ENCODE peak calls at places on chromosomes 5 and 9, in six cellular contexts. One of them, this sample, is unnamed.

GRCh38 chr5:107560377-107560776 is 110.4 kb downstream of the EFNA5 start:
- DNase-seq in RCC 7860: peak
- DNase-seq in activated CD4-positive, alpha-beta T cell treated with anti-CD3 and anti-CD28 coated beads, Interleukin-2, amount 10 ng/mL, durations not matched to agents 7 days and 5 days: no peak
- DNase-seq in NCI-H524: no peak
- DNase-seq in GM19239: no peak
- DNase-seq in H9: no peak
- DNase-seq in this sample: no peak

GRCh38 chr5:178307266-178308045 is 74.9 kb upstream of the PHYKPL start:
- DNase-seq in H9: no peak
- DNase-seq in GM19239: no peak
- DNase-seq in RCC 7860: no peak
- DNase-seq in NCI-H524: no peak
- DNase-seq in activated CD4-positive, alpha-beta T cell treated with anti-CD3 and anti-CD28 coated beads, Interleukin-2, amount 10 ng/mL, durations not matched to agents 7 days and 5 days: no peak
- DNase-seq in this sample: no peak

GRCh38 chr9:107866912-107867311 is 377.3 kb upstream of the KLF4 start:
- DNase-seq in H9: no peak
- DNase-seq in NCI-H524: no peak
- DNase-seq in GM19239: no peak
- DNase-seq in RCC 7860: no peak
- DNase-seq in activated CD4-positive, alpha-beta T cell treated with anti-CD3 and anti-CD28 coated beads, Interleukin-2, amount 10 ng/mL, durations not matched to agents 7 days and 5 days: no peak
- DNase-seq in this sample: peak

GRCh38 chr9:3980212-3980611 is 319.7 kb downstream of the GLIS3 start:
- DNase-seq in NCI-H524: peak
- DNase-seq in GM19239: no peak
- DNase-seq in H9: no peak
- DNase-seq in RCC 7860: no peak
- DNase-seq in activated CD4-positive, alpha-beta T cell treated with anti-CD3 and anti-CD28 coated beads, Interleukin-2, amount 10 ng/mL, durations not matched to agents 7 days and 5 days: no peak
- DNase-seq in this sample: no peak

GRCh38 chr5:15791859-15792258 is 291.9 kb downstream of the FBXL7 start:
- DNase-seq in NCI-H524: no peak
- DNase-seq in GM19239: no peak
- DNase-seq in activated CD4-positive, alpha-beta T cell treated with anti-CD3 and anti-CD28 coated beads, Interleukin-2, amount 10 ng/mL, durations not matched to agents 7 days and 5 days: no peak
- DNase-seq in RCC 7860: no peak
- DNase-seq in H9: no peak
- DNase-seq in this sample: no peak

GRCh38 chr9:136185596-136185995 is 19.3 kb downstream of the LHX3 start:
- DNase-seq in H9: no peak
- DNase-seq in NCI-H524: peak
- DNase-seq in RCC 7860: no peak
- DNase-seq in activated CD4-positive, alpha-beta T cell treated with anti-CD3 and anti-CD28 coated beads, Interleukin-2, amount 10 ng/mL, durations not matched to agents 7 days and 5 days: no peak
- DNase-seq in GM19239: no peak
- DNase-seq in this sample: no peak

GRCh38 chr9:86585422-86586143 is 231.4 kb upstream of the TUT7 start:
- DNase-seq in RCC 7860: no peak
- DNase-seq in activated CD4-positive, alpha-beta T cell treated with anti-CD3 and anti-CD28 coated beads, Interleukin-2, amount 10 ng/mL, durations not matched to agents 7 days and 5 days: no peak
- DNase-seq in H9: no peak
- DNase-seq in NCI-H524: no peak
- DNase-seq in GM19239: no peak
- DNase-seq in this sample: no peak

GRCh38 chr5:32076699-32077695 is 97.1 kb downstream of the GOLPH3 start:
- DNase-seq in H9: no peak
- DNase-seq in NCI-H524: peak
- DNase-seq in activated CD4-positive, alpha-beta T cell treated with anti-CD3 and anti-CD28 coated beads, Interleukin-2, amount 10 ng/mL, durations not matched to agents 7 days and 5 days: peak
- DNase-seq in RCC 7860: peak
- DNase-seq in GM19239: peak
- DNase-seq in this sample: no peak